ENCODE peak calls at places on chromosomes 11 and 22, in seven cellular contexts. M is right atrium auricular region; V is left kidney; I is activated effector memory CD4-positive, alpha-beta T cell treated with anti-CD3 and anti-CD28 coated beads, Interleukin-2, amount 50 U/mL, for 16 hours; K is tibial artery; O is AG10803; U is HAP-1. J is an unnamed sample.

GRCh38 chr22:35538801-35539321 is 1.8 kb upstream of the RASD2 start:
- DNase-seq in O (no peak), M (no peak), I (peak), V (no peak), U (peak), K (no peak), J (no peak)

GRCh38 chr11:114678125-114679036 is at the start of gene NXPE2:
- DNase-seq in U (no peak), V (no peak), M (no peak), K (no peak), O (peak), I (no peak), J (no peak)

GRCh38 chr11:93936416-93936815 is 84.7 kb upstream of the HEPHL1 start:
- DNase-seq in M (no peak), V (peak), I (no peak), O (no peak), K (no peak), U (no peak), J (peak)

GRCh38 chr22:46066691-46067090 is 83.6 kb upstream of the PPARA start:
- DNase-seq in K (peak), I (peak), M (no peak), V (no peak), U (no peak), O (peak), J (no peak)

GRCh38 chr22:42132457-42132856 is 1.8 kb upstream of the CYP2D6 start:
- DNase-seq in V (no peak), O (no peak), I (no peak), K (no peak), U (no peak), M (no peak), J (no peak)

GRCh38 chr11:122556605-122557004 is 98.9 kb upstream of the UBASH3B start:
- DNase-seq in U (no peak), O (peak), I (no peak), K (no peak), V (peak), M (no peak), J (no peak)

GRCh38 chr22:35476341-35476740 is 64.3 kb upstream of the RASD2 start:
- DNase-seq in O (no peak), V (peak), M (no peak), I (no peak), K (no peak), U (no peak), J (no peak)

GRCh38 chr22:50261615-50262459 is at the start of gene MAPK12:
- DNase-seq in V (peak), O (no peak), K (no peak), U (peak), M (no peak), I (no peak), J (no peak)

GRCh38 chr11:43504316-43504950 is 145.7 kb downstream of the TTC17 start:
- DNase-seq in U (peak), V (peak), M (no peak), K (no peak), I (no peak), O (peak), J (peak)

GRCh38 chr11:63804259-63804658 is 9.0 kb upstream of the SPINDOC start:
- DNase-seq in U (no peak), V (peak), I (no peak), M (no peak), O (no peak), K (no peak), J (no peak)

GRCh38 chr22:45351956-45352355 is 42.2 kb downstream of the FAM118A start:
- DNase-seq in M (no peak), O (no peak), U (no peak), V (no peak), K (no peak), I (no peak), J (no peak)

GRCh38 chr11:92475824-92476223 is 251.2 kb downstream of the FAT3 start:
- DNase-seq in O (no peak), V (peak), U (no peak), M (no peak), K (no peak), I (no peak), J (peak)

GRCh38 chr11:127381247-127381646 is 380.7 kb upstream of the KIRREL3 start:
- DNase-seq in K (no peak), U (no peak), O (no peak), V (no peak), M (no peak), I (no peak), J (no peak)

GRCh38 chr11:69122642-69123431 is 32.9 kb upstream of the SMIM38 start:
- DNase-seq in I (peak), M (peak), U (peak), O (peak), V (peak), K (peak), J (no peak)

GRCh38 chr22:24758164-24758799 is 16.2 kb downstream of the PIWIL3 start:
- DNase-seq in U (peak), M (no peak), O (peak), V (peak), K (peak), I (peak), J (no peak)

GRCh38 chr11:45092901-45093760 is 53.3 kb upstream of the PRDM11 start:
- DNase-seq in V (no peak), O (peak), M (no peak), K (no peak), I (peak), U (no peak), J (no peak)

GRCh38 chr11:3213659-3214419 is 4.8 kb downstream of the MRGPRG start:
- DNase-seq in K (no peak), U (no peak), V (no peak), O (no peak), M (no peak), I (peak), J (no peak)

GRCh38 chr11:1198766-1199688 is 23.8 kb upstream of the MUC5B start:
- DNase-seq in I (peak), V (no peak), U (no peak), K (peak), M (no peak), O (no peak), J (no peak)

GRCh38 chr11:119222308-119222707 is 16.2 kb downstream of the CBL start:
- DNase-seq in K (no peak), I (no peak), M (peak), U (peak), V (peak), O (peak), J (no peak)

GRCh38 chr11:126570489-126570888 is 215.0 kb downstream of the ST3GAL4 start:
- DNase-seq in U (no peak), O (no peak), V (no peak), I (no peak), K (no peak), M (no peak), J (no peak)

GRCh38 chr11:31810779-31811647 is at the start of gene PAX6:
- DNase-seq in K (no peak), V (peak), O (peak), U (peak), M (peak), I (peak), J (no peak)

GRCh38 chr11:612201-612960 is 3.4 kb downstream of the IRF7 start:
- DNase-seq in K (no peak), U (no peak), I (no peak), V (no peak), O (peak), M (no peak), J (no peak)

GRCh38 chr11:45028921-45029680 is 78.4 kb upstream of the TP53I11 start:
- DNase-seq in I (no peak), K (no peak), U (no peak), V (peak), O (no peak), M (peak), J (no peak)

GRCh38 chr11:13038366-13038765 is 29.2 kb downstream of the RASSF10 start:
- DNase-seq in U (no peak), K (no peak), M (no peak), V (no peak), I (no peak), O (no peak), J (no peak)

J was measured in esophagus muscularis mucosa.